ENCODE peak calls at places on chromosomes 6 and 20, in nine cellular contexts. N is choroid plexus epithelial cell; X is fibroblast of pulmonary artery; J is mesendoderm; O is H7; D is adrenal gland; U is HFF-Myc; G is hepatocyte; S is CD4-positive, CD25-positive, alpha-beta regulatory T cell. T is an unnamed sample.

GRCh38 chr6:30568245-30568644 is 3.0 kb upstream of the ABCF1 start:
- DNase-seq in S (no peak), O (no peak), J (peak), G (no peak), U (no peak), D (no peak), X (no peak), N (no peak), T (no peak)

GRCh38 chr6:110232456-110232855 is 52.2 kb downstream of the CDC40 start:
- DNase-seq in U (no peak), X (peak), S (no peak), N (peak), O (no peak), J (no peak), G (no peak), D (no peak), T (no peak)

GRCh38 chr20:43959079-43959919 is 44.6 kb downstream of the TOX2 start:
- DNase-seq in G (no peak), U (no peak), N (no peak), D (peak), X (peak), J (no peak), O (no peak), S (no peak), T (peak)

GRCh38 chr20:17538517-17539170 is 7.5 kb upstream of the BFSP1 start:
- DNase-seq in D (peak), S (no peak), U (no peak), X (no peak), G (no peak), O (no peak), J (no peak), N (peak), T (no peak)

GRCh38 chr6:170316071-170316470 is 9.5 kb downstream of the FAM120B start:
- DNase-seq in S (no peak), G (no peak), D (no peak), O (no peak), U (no peak), X (no peak), N (peak), J (peak), T (no peak)

GRCh38 chr20:51661609-51662178 is 106.5 kb downstream of the ATP9A start:
- DNase-seq in N (no peak), U (peak), S (no peak), O (no peak), D (no peak), J (peak), G (peak), X (no peak), T (no peak)

GRCh38 chr6:133551847-133552331 is 310.7 kb downstream of the EYA4 start:
- DNase-seq in N (peak), D (no peak), U (peak), X (peak), S (no peak), O (peak), G (peak), J (peak), T (no peak)

GRCh38 chr6:91185072-91185471 is 598.2 kb upstream of the MAP3K7 start:
- DNase-seq in U (no peak), J (no peak), G (no peak), O (no peak), D (no peak), N (peak), X (no peak), S (no peak), T (no peak)

GRCh38 chr6:121619013-121619412 is 183.6 kb downstream of the GJA1 start:
- DNase-seq in O (peak), G (no peak), S (no peak), D (no peak), N (no peak), U (no peak), X (no peak), J (peak), T (no peak)

GRCh38 chr20:3080939-3081388 is 3.6 kb downstream of the AVP start:
- DNase-seq in J (no peak), D (peak), O (no peak), G (no peak), U (no peak), X (peak), S (no peak), N (no peak), T (peak)

GRCh38 chr6:55014321-55015088 is 159.8 kb upstream of the HCRTR2 start:
- DNase-seq in J (peak), G (no peak), O (no peak), X (no peak), S (no peak), N (peak), U (no peak), D (no peak), T (no peak)

GRCh38 chr6:37860226-37860839 is 40.8 kb downstream of the ZFAND3 start:
- DNase-seq in D (no peak), G (peak), N (peak), J (peak), S (no peak), O (no peak), U (no peak), X (peak), T (no peak)

GRCh38 chr6:154157082-154157481 is 118.0 kb downstream of the OPRM1 start:
- DNase-seq in N (no peak), O (no peak), S (no peak), X (no peak), J (no peak), U (no peak), G (no peak), D (no peak), T (no peak)

GRCh38 chr6:117265425-117266266 is at the start of gene VGLL2:
- DNase-seq in N (peak), D (peak), X (peak), O (peak), G (peak), S (no peak), U (no peak), J (peak), T (no peak)

GRCh38 chr20:63352811-63353221 is 8.3 kb downstream of the CHRNA4 start:
- DNase-seq in S (no peak), X (no peak), N (no peak), J (no peak), U (no peak), D (no peak), G (no peak), O (no peak), T (no peak)

GRCh38 chr6:20791074-20791473 is 256.8 kb downstream of the CDKAL1 start:
- DNase-seq in J (no peak), O (no peak), S (no peak), X (no peak), D (no peak), G (no peak), U (no peak), N (no peak), T (no peak)

GRCh38 chr6:74356385-74356784 is 660.4 kb downstream of the CD109 start:
- DNase-seq in J (peak), S (no peak), X (peak), U (no peak), D (no peak), G (no peak), O (no peak), N (peak), T (no peak)

GRCh38 chr6:131255911-131256310 is 120.6 kb downstream of the AKAP7 start:
- DNase-seq in J (no peak), D (no peak), G (no peak), U (no peak), X (no peak), O (no peak), S (no peak), N (peak), T (no peak)

GRCh38 chr20:25408170-25408547 is 686 bp downstream of the GINS1 start:
- DNase-seq in N (no peak), X (no peak), U (no peak), J (no peak), D (no peak), S (no peak), O (peak), G (no peak), T (no peak)

GRCh38 chr20:25407311-25408169 is at the start of gene GINS1:
- DNase-seq in J (peak), G (peak), N (peak), S (peak), D (peak), X (peak), U (peak), O (peak), T (peak)

GRCh38 chr20:25408890-25409289 is 1.4 kb downstream of the GINS1 start:
- DNase-seq in G (no peak), O (peak), D (no peak), U (no peak), X (no peak), N (no peak), S (no peak), J (no peak), T (no peak)
- H3K4me3 ChIP-seq in G (no peak), O (no peak), D (no peak), U (peak), X (no peak), N (no peak), S (no peak), J (no peak), T (peak)

DNA sequence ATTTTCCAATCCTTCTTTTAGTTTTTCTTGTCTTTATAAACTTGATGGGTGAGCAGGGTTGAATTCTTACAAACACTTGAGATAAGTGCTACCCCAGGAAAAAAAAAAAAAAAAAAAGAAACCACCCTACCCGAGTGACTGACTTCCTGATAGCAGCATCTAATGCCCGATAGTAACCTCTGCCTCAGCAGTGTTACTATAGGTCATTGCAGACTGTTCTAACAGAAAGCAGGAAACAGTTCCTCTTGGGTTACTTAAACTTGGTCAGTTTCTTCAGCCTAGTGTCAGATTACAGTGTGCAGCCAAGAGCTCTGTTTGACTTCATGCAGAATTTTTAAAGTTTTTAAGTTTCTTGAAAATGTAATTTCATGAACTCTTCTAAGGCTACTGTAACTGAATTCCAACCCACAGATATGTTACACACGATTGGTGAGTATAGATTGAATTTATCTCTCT is 2.1 kb downstream of the MYLIP start:
- DNase-seq in U (no peak), S (peak), O (peak), N (peak), X (peak), J (peak), D (peak), G (peak), T (peak)
- H3K4me3 ChIP-seq in U (peak), S (peak), O (no peak), N (peak), X (peak), J (no peak), D (no peak), G (peak), T (peak)

DNA sequence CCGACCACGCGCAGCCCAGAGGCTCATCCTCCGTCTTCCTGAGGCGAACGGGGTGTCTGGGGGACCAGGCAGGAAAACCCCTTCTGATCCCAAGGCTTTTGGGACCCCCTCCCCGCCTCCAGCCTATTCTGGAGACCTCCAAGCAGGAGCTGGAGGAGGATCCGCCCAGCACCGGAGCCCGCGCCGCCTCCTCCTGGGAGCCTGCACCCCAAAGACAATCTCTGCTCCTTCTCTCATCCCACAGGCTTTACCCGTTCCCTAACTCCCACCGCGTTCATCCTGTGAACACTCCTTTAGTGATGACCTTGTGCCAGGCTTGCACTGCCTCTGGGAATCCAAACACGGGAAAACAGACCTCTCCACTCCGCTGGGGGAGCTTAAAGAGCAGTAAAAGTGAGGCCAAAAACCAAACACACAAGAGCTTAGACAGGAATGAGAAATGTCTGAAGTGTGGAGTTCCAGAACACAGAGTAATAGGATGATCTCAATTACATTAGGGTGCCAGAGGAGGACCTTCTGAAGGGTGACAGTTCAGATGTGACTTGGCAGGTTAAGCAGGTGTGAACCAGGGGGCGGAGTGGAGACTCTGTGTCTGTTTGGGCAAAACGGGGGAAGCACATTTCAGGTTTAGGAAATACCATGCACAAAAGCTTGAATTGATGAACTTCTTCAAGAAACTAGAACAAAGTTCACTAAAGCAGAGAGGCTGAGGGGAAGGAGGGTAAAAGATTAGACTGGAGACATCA is 7.6 kb downstream of the HLA-DRB5 start:
- DNase-seq in U (no peak), N (no peak), D (no peak), J (no peak), G (peak), O (no peak), X (no peak), S (no peak), T (no peak)
- H3K4me3 ChIP-seq in U (no peak), N (no peak), D (no peak), J (no peak), G (peak), O (no peak), X (no peak), S (no peak), T (no peak)

GRCh38 chr20:40813708-40814327 is 124.8 kb upstream of the MAFB start:
- DNase-seq in G (no peak), U (no peak), J (no peak), S (no peak), D (no peak), O (no peak), X (no peak), N (no peak), T (no peak)

GRCh38 chr20:40813213-40813510 is 124.1 kb upstream of the MAFB start:
- DNase-seq in X (no peak), D (no peak), J (no peak), G (no peak), U (no peak), S (no peak), O (no peak), N (no peak), T (no peak)

GRCh38 chr20:40815156-40816038 is 126.4 kb upstream of the MAFB start:
- DNase-seq in U (no peak), S (no peak), X (no peak), G (no peak), D (no peak), N (peak), J (no peak), O (no peak), T (no peak)

GRCh38 chr20:40816039-40816352 is 127.0 kb upstream of the MAFB start:
- DNase-seq in U (no peak), X (no peak), D (no peak), N (peak), G (no peak), O (no peak), S (no peak), J (no peak), T (no peak)

GRCh38 chr20:40814328-40814960 is 125.4 kb upstream of the MAFB start:
- DNase-seq in D (no peak), S (no peak), O (no peak), J (no peak), N (no peak), U (no peak), X (no peak), G (no peak), T (no peak)
- H3K4me3 ChIP-seq in D (no peak), S (no peak), O (no peak), J (no peak), N (no peak), U (no peak), X (no peak), G (no peak), T (no peak)

GRCh38 chr20:61387961-61388360 is 135.9 kb downstream of the CDH4 start:
- DNase-seq in D (no peak), U (no peak), X (no peak), N (no peak), O (no peak), G (no peak), J (no peak), S (no peak), T (no peak)
- H3K4me3 ChIP-seq in D (no peak), U (no peak), X (no peak), N (no peak), O (no peak), G (no peak), J (no peak), S (no peak), T (no peak)

DNA sequence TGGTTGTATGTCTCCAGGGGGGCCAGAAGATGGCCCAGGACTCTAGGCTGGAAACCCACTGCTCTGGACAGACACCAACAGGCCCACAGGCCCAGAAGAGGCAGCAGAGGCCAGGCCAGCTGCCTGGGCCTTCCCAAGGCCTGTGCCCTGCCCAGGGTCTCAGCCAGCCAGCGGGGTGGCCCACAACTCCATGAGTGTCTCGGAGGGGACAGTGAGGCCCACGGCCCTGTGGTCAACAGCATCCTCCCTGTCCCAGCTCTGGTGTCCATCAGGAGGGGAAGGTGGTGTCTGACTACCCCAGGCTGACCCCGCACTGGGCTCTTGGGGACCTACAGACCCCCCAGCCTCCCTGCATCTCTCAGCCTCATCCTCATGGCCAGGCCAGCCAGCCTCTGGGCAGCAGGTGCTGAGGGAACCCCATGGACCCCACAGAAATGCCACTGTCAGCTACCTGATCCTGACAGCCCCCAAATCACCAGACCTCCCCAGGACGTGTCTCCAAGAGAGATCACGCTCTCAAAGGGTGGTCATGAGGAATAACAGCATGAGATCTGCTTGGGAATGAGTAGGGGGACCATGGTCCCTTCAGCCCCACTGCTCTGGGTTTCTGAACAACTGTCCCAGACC is 112.4 kb downstream of the NOL4L start:
- DNase-seq in O (peak), D (no peak), S (no peak), N (no peak), G (no peak), U (no peak), J (no peak), X (no peak), T (no peak)
- H3K4me3 ChIP-seq in O (no peak), D (no peak), S (no peak), N (no peak), G (no peak), U (no peak), J (no peak), X (no peak), T (no peak)

T was measured in LNCaP clone FGC.